ENCODE peak calls at places on chromosomes 16 and 17, in six cellular contexts. One of them, this sample, is unnamed.

GRCh38 chr16:48498761-48499600 is 111.0 kb downstream of the N4BP1 start:
- DNase-seq in endodermal cell: no peak
- DNase-seq in activated T-helper 1 cell treated with anti-CD3 and anti-CD28 coated beads, Interleukin-12 subunit alpha, Interleukin-12 subunit beta, Interleukin-2, Interleukin-4 antibody, amounts not matched to agents 30 ng/mL and 10 ng/mL and 1 ng/mL, durations not matched to agents 14 hours and 24 hours and 36 hours: no peak
- DNase-seq in Daoy: no peak
- DNase-seq in Calu3: peak; percentile 55
- DNase-seq in aorta: no peak
- DNase-seq in this sample: no peak

GRCh38 chr17:61064087-61064951 is 335.3 kb upstream of the TBX2 start:
- DNase-seq in endodermal cell: no peak
- DNase-seq in activated T-helper 1 cell treated with anti-CD3 and anti-CD28 coated beads, Interleukin-12 subunit alpha, Interleukin-12 subunit beta, Interleukin-2, Interleukin-4 antibody, amounts not matched to agents 30 ng/mL and 10 ng/mL and 1 ng/mL, durations not matched to agents 14 hours and 24 hours and 36 hours: no peak
- DNase-seq in Daoy: no peak
- DNase-seq in Calu3: no peak
- DNase-seq in aorta: no peak
- DNase-seq in this sample: no peak

GRCh38 chr16:1398351-1398750 is 16.2 kb downstream of the UNKL start:
- DNase-seq in endodermal cell: no peak
- DNase-seq in activated T-helper 1 cell treated with anti-CD3 and anti-CD28 coated beads, Interleukin-12 subunit alpha, Interleukin-12 subunit beta, Interleukin-2, Interleukin-4 antibody, amounts not matched to agents 30 ng/mL and 10 ng/mL and 1 ng/mL, durations not matched to agents 14 hours and 24 hours and 36 hours: no peak
- DNase-seq in Daoy: no peak
- DNase-seq in Calu3: no peak
- DNase-seq in aorta: no peak
- DNase-seq in this sample: no peak

GRCh38 chr17:50048146-50048720 is 7.7 kb upstream of the ITGA3 start:
- DNase-seq in endodermal cell: peak; percentile 42
- DNase-seq in activated T-helper 1 cell treated with anti-CD3 and anti-CD28 coated beads, Interleukin-12 subunit alpha, Interleukin-12 subunit beta, Interleukin-2, Interleukin-4 antibody, amounts not matched to agents 30 ng/mL and 10 ng/mL and 1 ng/mL, durations not matched to agents 14 hours and 24 hours and 36 hours: no peak
- DNase-seq in Daoy: no peak
- DNase-seq in Calu3: no peak
- DNase-seq in aorta: no peak
- DNase-seq in this sample: no peak

GRCh38 chr17:57091186-57091618 is 6.2 kb downstream of the AKAP1 start:
- DNase-seq in endodermal cell: peak; percentile 47
- DNase-seq in activated T-helper 1 cell treated with anti-CD3 and anti-CD28 coated beads, Interleukin-12 subunit alpha, Interleukin-12 subunit beta, Interleukin-2, Interleukin-4 antibody, amounts not matched to agents 30 ng/mL and 10 ng/mL and 1 ng/mL, durations not matched to agents 14 hours and 24 hours and 36 hours: no peak
- DNase-seq in Daoy: no peak
- DNase-seq in Calu3: no peak
- DNase-seq in aorta: peak; percentile 74
- DNase-seq in this sample: no peak

GRCh38 chr17:71519285-71519684 is 601.5 kb upstream of the SOX9 start:
- DNase-seq in endodermal cell: no peak
- DNase-seq in activated T-helper 1 cell treated with anti-CD3 and anti-CD28 coated beads, Interleukin-12 subunit alpha, Interleukin-12 subunit beta, Interleukin-2, Interleukin-4 antibody, amounts not matched to agents 30 ng/mL and 10 ng/mL and 1 ng/mL, durations not matched to agents 14 hours and 24 hours and 36 hours: no peak
- DNase-seq in Daoy: peak; percentile 14
- DNase-seq in Calu3: no peak
- DNase-seq in aorta: no peak
- DNase-seq in this sample: no peak

GRCh38 chr17:39920218-39921210 is 2.1 kb upstream of the GSDMB start:
- DNase-seq in endodermal cell: no peak
- DNase-seq in activated T-helper 1 cell treated with anti-CD3 and anti-CD28 coated beads, Interleukin-12 subunit alpha, Interleukin-12 subunit beta, Interleukin-2, Interleukin-4 antibody, amounts not matched to agents 30 ng/mL and 10 ng/mL and 1 ng/mL, durations not matched to agents 14 hours and 24 hours and 36 hours: peak; percentile 40
- DNase-seq in Daoy: no peak
- DNase-seq in Calu3: peak; percentile 86
- DNase-seq in aorta: peak; percentile 24
- DNase-seq in this sample: no peak

GRCh38 chr17:45645330-45645729 is 138.8 kb upstream of the CRHR1 start:
- DNase-seq in endodermal cell: no peak
- DNase-seq in activated T-helper 1 cell treated with anti-CD3 and anti-CD28 coated beads, Interleukin-12 subunit alpha, Interleukin-12 subunit beta, Interleukin-2, Interleukin-4 antibody, amounts not matched to agents 30 ng/mL and 10 ng/mL and 1 ng/mL, durations not matched to agents 14 hours and 24 hours and 36 hours: no peak
- DNase-seq in Daoy: no peak
- DNase-seq in Calu3: no peak
- DNase-seq in aorta: no peak
- DNase-seq in this sample: no peak

GRCh38 chr16:526181-527014 is 1.1 kb upstream of the CAPN15 start:
- DNase-seq in endodermal cell: peak; percentile 81
- DNase-seq in activated T-helper 1 cell treated with anti-CD3 and anti-CD28 coated beads, Interleukin-12 subunit alpha, Interleukin-12 subunit beta, Interleukin-2, Interleukin-4 antibody, amounts not matched to agents 30 ng/mL and 10 ng/mL and 1 ng/mL, durations not matched to agents 14 hours and 24 hours and 36 hours: no peak
- DNase-seq in Daoy: peak; percentile 49
- DNase-seq in Calu3: no peak
- DNase-seq in aorta: no peak
- DNase-seq in this sample: no peak

This sample was measured in H9.